ENCODE peak calls at places on chromosomes 6 and 20, in five cellular contexts. Y is CD8-positive, alpha-beta T cell; I is bronchial epithelial cell; G is stomach; C is transverse colon. R is an unnamed sample.

GRCh38 chr20:57260959-57261357 is 5.5 kb downstream of the BMP7 start:
- DNase-seq in Y (no peak), G (no peak), C (no peak), I (no peak), R (no peak)

GRCh38 chr6:158737710-158738615 is 81.2 kb downstream of the EZR start:
- DNase-seq in Y (no peak), G (no peak), I (peak; percentile 95), C (peak; percentile 55), R (no peak)

GRCh38 chr6:30156262-30156599 is 4.8 kb downstream of the TRIM10 start:
- DNase-seq in Y (no peak), G (no peak), C (peak; percentile 87), I (peak; percentile 65), R (no peak)

GRCh38 chr20:53224851-53225250 is 252.7 kb downstream of the TSHZ2 start:
- DNase-seq in G (no peak), C (no peak), I (no peak), Y (no peak), R (no peak)

GRCh38 chr6:55617272-55617671 is 38.3 kb upstream of the HMGCLL1 start:
- DNase-seq in G (no peak), C (no peak), I (peak; percentile 45), Y (no peak), R (no peak)

GRCh38 chr20:44097521-44098255 is 89.3 kb downstream of the JPH2 start:
- DNase-seq in Y (no peak), I (peak; percentile 73), C (no peak), G (no peak), R (no peak)

GRCh38 chr6:133644548-133644947 is 244.4 kb upstream of the TCF21 start:
- DNase-seq in Y (no peak), G (no peak), I (no peak), C (no peak), R (no peak)

GRCh38 chr6:6315660-6316059 is 4.8 kb downstream of the F13A1 start:
- DNase-seq in G (peak; percentile 41), C (peak; percentile 41), Y (peak; percentile 14), I (peak; percentile 48), R (no peak)

GRCh38 chr6:81937296-81937937 is 184.9 kb upstream of the TENT5A start:
- DNase-seq in G (no peak), Y (no peak), I (peak; percentile 80), C (no peak), R (no peak)

GRCh38 chr6:9233226-9233625 is 797.9 kb upstream of the SLC35B3 start:
- DNase-seq in I (no peak), G (no peak), Y (no peak), C (no peak), R (no peak)

GRCh38 chr6:139722540-139722939 is 348.1 kb upstream of the CITED2 start:
- DNase-seq in G (no peak), Y (no peak), C (no peak), I (no peak), R (no peak)

GRCh38 chr6:45032426-45032825 is 295.7 kb upstream of the RUNX2 start:
- DNase-seq in I (no peak), Y (no peak), G (no peak), C (no peak), R (no peak)

GRCh38 chr6:145310116-145310515 is 425.2 kb downstream of the EPM2A start:
- DNase-seq in G (no peak), Y (no peak), I (peak; percentile 35), C (no peak), R (no peak)

GRCh38 chr6:71287038-71287437 is 1.6 kb upstream of the OGFRL1 start:
- DNase-seq in C (peak; percentile 13), G (no peak), I (no peak), Y (no peak), R (peak; percentile 54)

GRCh38 chr6:12848969-12849368 is 132.4 kb downstream of the PHACTR1 start:
- DNase-seq in G (no peak), Y (no peak), C (no peak), I (no peak), R (no peak)

GRCh38 chr20:53938739-53939138 is 131.7 kb downstream of the BCAS1 start:
- DNase-seq in C (no peak), Y (no peak), G (no peak), I (no peak), R (no peak)

GRCh38 chr6:154154389-154154967 is 115.4 kb downstream of the OPRM1 start:
- DNase-seq in C (peak; percentile 65), I (peak; percentile 63), G (peak; percentile 78), Y (peak; percentile 68), R (no peak)

GRCh38 chr6:136962661-136963060 is 40.6 kb downstream of the SLC35D3 start:
- DNase-seq in I (no peak), G (peak; percentile 65), C (peak; percentile 52), Y (no peak), R (no peak)

GRCh38 chr6:64281167-64281566 is 645.6 kb downstream of the PHF3 start:
- DNase-seq in G (no peak), C (no peak), I (no peak), Y (no peak), R (no peak)

GRCh38 chr6:64280569-64280968 is 645.0 kb downstream of the PHF3 start:
- DNase-seq in Y (no peak), I (peak; percentile 27), C (peak; percentile 19), G (no peak), R (no peak)
- TF ChIP-seq CTCF in Y (no peak), I (no peak), C (peak; percentile 35), G (no peak), R (no peak)

GRCh38 chr20:48972816-48973215 is 51.3 kb downstream of the ARFGEF2 start:
- DNase-seq in G (no peak), I (no peak), Y (no peak), C (no peak), R (no peak)
- H3K36me3 ChIP-seq in G (peaks cover 96% of the 10 kb centered on the region), I (peaks cover 9% of the 10 kb centered on the region), Y (peaks cover 33% of the 10 kb centered on the region), C (peaks cover 73% of the 10 kb centered on the region), R (peaks cover 99% of the 10 kb centered on the region)

DNA sequence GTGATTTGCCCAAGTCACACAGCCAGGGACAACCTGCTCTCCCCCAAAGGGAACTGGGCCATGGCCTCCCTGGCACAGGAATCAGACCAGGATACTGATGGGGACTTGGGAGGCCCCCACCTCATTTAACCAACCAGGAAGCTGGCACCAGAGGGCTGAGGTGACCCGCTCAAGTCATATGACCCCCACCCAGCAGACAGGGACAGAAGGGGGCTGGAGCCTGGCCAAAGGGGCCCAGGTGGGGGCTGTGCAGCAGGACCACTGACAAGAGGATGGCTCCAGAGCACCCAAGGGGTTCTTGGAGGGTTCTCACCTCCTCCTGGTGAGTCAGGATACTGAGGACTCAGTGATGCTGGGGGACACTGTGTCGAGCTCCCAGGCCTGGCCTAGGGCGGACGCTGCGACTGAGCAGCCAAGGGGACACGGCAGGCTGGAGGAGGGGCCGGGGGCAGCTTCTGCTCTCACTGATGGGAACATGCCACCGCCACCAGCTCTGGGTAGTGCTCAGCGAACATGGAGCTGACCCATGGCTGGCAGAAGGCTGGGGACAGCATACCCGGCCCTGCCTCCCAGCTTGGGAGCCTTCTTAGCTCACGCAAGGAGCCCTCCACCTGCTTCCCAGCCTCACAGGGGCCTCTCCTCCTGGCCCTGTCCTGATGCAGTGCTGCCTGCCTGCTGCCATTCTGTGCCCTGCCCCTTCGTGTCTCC is 1.2 kb downstream of the CST7 start:
- DNase-seq in C (no peak), G (peak; percentile 24), Y (peak; percentile 10), I (no peak), R (no peak)
- H3K4me3 ChIP-seq in C (peak overlapping the region; percentile 32), G (peak overlapping the region; percentile 36), Y (peak overlapping the region; percentile 55), I (no peak overlapping the region), R (peak overlapping the region; percentile 42)

GRCh38 chr6:46906776-46907175 is 15.0 kb downstream of the ADGRF5 start:
- DNase-seq in I (no peak), Y (no peak), G (no peak), C (no peak), R (no peak)

GRCh38 chr6:46903175-46903574 is 18.6 kb downstream of the ADGRF5 start:
- DNase-seq in I (no peak), Y (no peak), G (no peak), C (no peak), R (no peak)

GRCh38 chr6:46900266-46900665 is 21.5 kb downstream of the ADGRF5 start:
- DNase-seq in G (no peak), C (no peak), Y (no peak), I (no peak), R (no peak)

GRCh38 chr6:46901747-46902362 is 19.9 kb downstream of the ADGRF5 start:
- DNase-seq in I (peak; percentile 20), Y (no peak), C (no peak), G (no peak), R (peak; percentile 48)

DNA sequence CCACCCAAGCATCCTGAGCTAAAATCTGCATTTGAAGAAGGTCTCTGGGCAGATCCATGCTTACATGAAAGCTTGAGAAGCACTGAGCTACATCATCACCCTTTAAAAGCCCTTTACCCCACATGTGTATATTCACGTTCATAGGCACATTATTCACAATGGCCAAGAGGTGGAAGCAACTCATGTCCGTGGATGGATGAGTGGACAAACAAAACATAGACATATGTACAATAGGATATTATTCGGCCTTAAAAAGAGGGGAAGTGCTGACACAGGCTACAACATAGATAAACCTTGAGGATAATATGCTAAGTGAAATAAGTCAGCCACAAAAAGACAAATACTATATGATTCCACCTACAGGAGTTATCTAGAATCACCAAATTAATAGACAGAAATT is 17.6 kb downstream of the ADGRF5 start:
- DNase-seq in G (no peak), I (no peak), Y (no peak), C (no peak), R (no peak)
- TF ChIP-seq CTCF in G (no peak), I (no peak), Y (no peak), C (no peak), R (no peak)

GRCh38 chr6:159745081-159745480 is 16.8 kb upstream of the ACAT2 start:
- DNase-seq in G (no peak), C (no peak), Y (no peak), I (no peak), R (no peak)
- H3K36me3 ChIP-seq in G (peaks cover 100% of the 10 kb centered on the region), C (peaks cover 72% of the 10 kb centered on the region), Y (peaks cover 57% of the 10 kb centered on the region), I (peaks cover 16% of the 10 kb centered on the region), R (peaks cover 13% of the 10 kb centered on the region)

DNA sequence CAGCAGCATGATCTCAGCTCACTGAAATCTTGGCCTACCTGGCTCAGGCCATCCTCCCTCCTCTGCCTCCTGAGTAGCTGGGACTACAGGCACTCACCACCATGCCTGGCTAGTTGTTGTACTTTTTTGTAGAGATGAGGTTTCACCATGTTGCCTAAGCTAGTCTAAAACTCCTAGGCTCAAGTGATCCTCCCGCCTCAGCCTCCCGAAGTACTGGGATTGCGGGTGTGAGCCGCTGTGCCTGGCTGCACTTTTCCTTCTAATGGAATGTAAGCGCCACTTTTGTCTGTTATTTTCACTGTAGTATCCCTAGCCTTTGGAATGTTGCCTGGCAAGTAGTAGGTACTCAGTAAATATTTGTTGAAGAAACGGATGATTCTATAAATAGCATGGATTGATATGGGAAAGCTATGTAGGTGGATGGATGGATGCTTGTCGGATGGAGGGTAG is 10.4 kb upstream of the TRIB3 start:
- DNase-seq in C (no peak), G (peak; percentile 44), I (peak; percentile 71), Y (no peak), R (no peak)
- H3K4me3 ChIP-seq in C (no peak overlapping the region), G (no peak overlapping the region), I (no peak overlapping the region), Y (no peak overlapping the region), R (no peak overlapping the region)